ENCODE peak calls at places on chromosome 20, in ten cellular contexts. A is AG04450, L is GM12865, U is heart right ventricle, T is heart left ventricle, I is endothelial cell of umbilical vein, S is ascending aorta, K is RWPE2, C is BE2C, V is fibroblast of mammary gland. N is an unnamed sample.

GRCh38 chr20:36795691-36796090 is 22.1 kb upstream of the DSN1 start:
- DNase-seq in A (no peak), T (no peak), S (no peak), K (no peak), I (no peak), U (no peak), C (no peak), L (no peak), V (no peak), N (no peak)

GRCh38 chr20:63863798-63864544 is 1.1 kb upstream of the TPD52L2 start:
- DNase-seq in U (peak; percentile 84), T (peak; percentile 86), A (peak; percentile 23), V (peak; percentile 76), S (peak; percentile 74), C (peak; percentile 61), K (peak; percentile 91), L (peak; percentile 97), I (peak; percentile 84), N (peak; percentile 30)

GRCh38 chr20:1844723-1845523 is 50.3 kb upstream of the SIRPA start:
- DNase-seq in L (peak; percentile 86), U (no peak), A (peak; percentile 93), S (peak; percentile 56), C (no peak), V (peak; percentile 48), K (no peak), I (peak; percentile 29), T (peak; percentile 54), N (no peak)

GRCh38 chr20:10434467-10434831 is 427 bp upstream of the MKKS start:
- DNase-seq in L (peak; percentile 96), I (peak; percentile 100), A (peak; percentile 98), U (peak; percentile 85), V (peak; percentile 99), K (peak; percentile 93), C (peak; percentile 91), S (peak; percentile 82), T (peak; percentile 95), N (peak; percentile 98)

GRCh38 chr20:4866429-4866828 is 134.9 kb downstream of the SLC23A2 start:
- DNase-seq in I (no peak), V (no peak), C (no peak), L (no peak), T (no peak), A (no peak), S (no peak), K (no peak), U (no peak), N (no peak)

GRCh38 chr20:58103961-58104360 is 124.5 kb downstream of the ANKRD60 start:
- DNase-seq in T (no peak), A (no peak), L (no peak), V (no peak), K (peak; percentile 67), U (no peak), I (no peak), S (no peak), C (no peak), N (no peak)

GRCh38 chr20:58737198-58737597 is 44.6 kb downstream of the NPEPL1 start:
- DNase-seq in S (no peak), C (no peak), A (no peak), V (no peak), T (no peak), K (no peak), I (no peak), L (no peak), U (no peak), N (no peak)

GRCh38 chr20:17943343-17943742 is 25.3 kb downstream of the SNX5 start:
- DNase-seq in I (no peak), L (peak; percentile 78), U (no peak), S (no peak), C (no peak), A (no peak), K (no peak), T (no peak), V (no peak), N (no peak)

DNA sequence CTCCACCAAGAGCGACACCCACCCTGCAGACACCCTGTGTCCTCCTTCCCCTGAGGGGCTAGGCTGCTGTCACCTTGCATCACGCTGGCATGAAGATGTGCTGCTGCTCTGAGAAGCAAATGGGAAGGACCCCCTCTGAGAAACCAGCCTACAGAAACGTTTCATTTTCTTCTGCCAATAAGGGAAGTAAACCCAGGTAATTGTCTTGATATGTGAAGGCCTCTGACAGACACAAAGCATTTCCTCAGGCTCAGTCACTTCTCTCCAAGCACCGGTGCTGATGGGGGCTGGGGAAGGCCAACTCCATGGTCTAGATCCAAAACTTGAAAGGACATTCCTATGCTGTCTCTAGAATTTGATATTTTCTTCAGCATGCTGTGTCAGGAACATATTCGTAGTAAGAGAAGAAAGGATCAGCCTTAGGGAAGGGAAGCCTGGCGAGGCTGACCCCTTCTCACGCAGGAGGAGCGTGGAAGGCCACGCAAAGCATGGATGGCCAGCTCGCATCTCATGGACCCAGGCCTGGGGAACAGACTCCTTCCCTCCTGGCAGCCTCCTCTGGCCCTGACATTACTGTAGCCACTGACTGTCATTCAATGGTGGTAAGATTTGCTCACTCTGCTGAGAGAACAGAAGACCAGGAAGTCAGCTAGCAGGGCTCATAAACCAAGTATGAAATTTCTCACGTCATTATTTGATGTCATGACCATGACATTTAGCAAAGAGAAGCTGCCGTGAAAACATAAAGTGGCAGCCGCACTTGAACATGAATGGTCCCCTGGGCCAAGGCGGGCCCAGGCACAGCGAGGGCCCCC is 20.4 kb downstream of the ACSS1 start:
- DNase-seq in S (no peak), L (no peak), V (no peak), C (no peak), U (no peak), T (no peak), K (no peak), A (no peak), I (no peak), N (no peak)
- H3K4me3 ChIP-seq in S (peak overlapping the region; percentile 3), L (no peak overlapping the region), V (no peak overlapping the region), C (no peak overlapping the region), U (no peak overlapping the region), T (no peak overlapping the region), K (no peak overlapping the region), A (no peak overlapping the region), I (no peak overlapping the region), N (no peak overlapping the region)

GRCh38 chr20:5899444-5899843 is 50.9 kb downstream of the TRMT6 start:
- DNase-seq in K (no peak), L (no peak), V (no peak), C (no peak), S (no peak), U (no peak), T (no peak), I (no peak), A (no peak), N (no peak)

GRCh38 chr20:5895626-5896025 is 54.7 kb downstream of the TRMT6 start:
- DNase-seq in K (no peak), U (no peak), V (no peak), C (no peak), L (no peak), A (no peak), T (no peak), S (no peak), I (no peak), N (no peak)

DNA sequence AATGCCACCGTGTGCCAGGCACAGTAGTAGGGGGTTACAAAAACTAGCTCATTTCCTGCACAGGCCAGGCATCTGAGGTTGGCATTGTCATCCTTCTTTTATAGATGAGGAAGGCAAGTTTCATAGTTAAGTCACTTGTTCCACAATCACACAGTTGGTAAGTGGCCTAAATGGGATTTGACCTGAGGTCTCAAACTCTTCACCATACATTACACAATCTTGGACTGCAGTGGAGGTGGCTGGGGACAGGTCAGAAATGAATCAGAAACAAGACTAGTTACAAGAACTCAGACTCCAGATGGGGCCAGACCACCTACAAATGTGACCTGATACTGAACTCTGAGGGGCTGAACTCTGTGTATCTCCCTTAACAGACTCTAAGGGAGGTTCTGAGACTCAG is 49.4 kb downstream of the TRMT6 start:
- DNase-seq in U (no peak), I (no peak), C (no peak), V (no peak), K (no peak), T (no peak), S (no peak), A (no peak), L (no peak), N (no peak)
- TF ChIP-seq CTCF in U (no peak), I (no peak), C (no peak), V (no peak), K (no peak), T (no peak), S (no peak), A (no peak), L (no peak), N (no peak)

GRCh38 chr20:5919634-5920544 is 30.4 kb downstream of the TRMT6 start:
- DNase-seq in V (no peak), C (no peak), A (no peak), I (no peak), K (no peak), U (no peak), T (no peak), L (no peak), S (no peak), N (no peak)

GRCh38 chr20:5910192-5910591 is 40.1 kb downstream of the TRMT6 start:
- DNase-seq in A (no peak), U (no peak), S (no peak), V (no peak), I (no peak), L (no peak), K (no peak), T (no peak), C (no peak), N (no peak)

GRCh38 chr20:5918856-5919633 is 31.3 kb downstream of the TRMT6 start:
- DNase-seq in T (no peak), C (no peak), S (no peak), A (no peak), U (no peak), K (no peak), L (peak; percentile 7), V (peak; percentile 45), I (peak; percentile 67), N (peak; percentile 44)

GRCh38 chr20:5913166-5913565 is 37.2 kb downstream of the TRMT6 start:
- DNase-seq in T (no peak), U (no peak), I (no peak), V (no peak), S (no peak), K (no peak), A (no peak), C (no peak), L (no peak), N (no peak)

GRCh38 chr20:5914859-5915258 is 35.5 kb downstream of the TRMT6 start:
- DNase-seq in T (no peak), U (no peak), K (no peak), L (no peak), S (no peak), A (no peak), I (no peak), V (no peak), C (no peak), N (no peak)
- H3K4me3 ChIP-seq in T (no peak overlapping the region), U (no peak overlapping the region), K (no peak overlapping the region), L (no peak overlapping the region), S (no peak overlapping the region), A (no peak overlapping the region), I (no peak overlapping the region), V (no peak overlapping the region), C (peak overlapping the region; percentile 32), N (no peak overlapping the region)

DNA sequence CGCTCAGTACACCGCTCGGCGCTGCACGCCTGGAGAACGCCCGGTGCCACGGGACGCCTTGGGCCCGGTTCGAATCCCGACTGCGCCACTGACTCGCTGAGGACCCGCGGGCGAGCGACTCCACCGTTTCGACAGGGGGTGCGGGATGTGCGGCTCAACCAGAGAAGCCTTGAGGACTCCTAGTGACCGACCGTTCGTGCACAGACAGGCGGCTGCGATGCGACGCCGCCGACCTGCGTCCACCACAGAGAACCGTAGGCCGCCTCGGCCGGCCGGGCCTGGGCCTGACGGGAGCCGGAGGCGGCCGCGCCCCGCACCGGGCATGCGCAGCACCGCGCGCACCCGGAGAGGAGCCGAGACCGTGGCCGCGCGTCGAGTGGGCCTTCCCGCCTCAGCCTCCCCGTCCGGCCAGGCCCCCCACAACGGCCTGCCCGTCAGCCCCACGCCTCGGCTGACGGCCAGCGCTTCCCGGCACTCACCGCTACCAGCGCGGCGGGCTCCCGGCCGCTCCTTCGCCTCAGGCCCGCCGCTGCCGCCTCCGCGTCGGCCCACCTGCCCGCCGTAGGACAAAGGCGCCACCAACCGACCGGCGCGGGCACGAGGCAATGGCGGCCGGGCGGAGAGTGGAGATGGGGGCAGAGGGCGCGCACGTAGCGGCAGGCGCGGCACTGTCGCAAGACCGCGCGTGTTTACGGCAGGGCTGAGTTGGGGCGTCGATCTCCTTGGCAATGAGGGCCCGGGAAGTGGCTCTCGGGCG is at the start of gene NCOA5:
- DNase-seq in U (peak; percentile 96), A (peak; percentile 86), K (peak; percentile 100), V (peak; percentile 94), I (peak; percentile 94), L (peak; percentile 98), T (peak; percentile 96), C (peak; percentile 97), S (peak; percentile 76), N (peak; percentile 44)
- TF ChIP-seq CTCF in U (peak; percentile 34), A (peak; percentile 5), K (peak; percentile 83), V (no peak), I (peak; percentile 15), L (peak; percentile 23), T (peak; percentile 28), C (no peak), S (no peak), N (peak; percentile 23)

N was measured in epithelial cell of proximal tubule.